ENCODE peak calls at places on chromosomes 7 and 10, in six cellular contexts. J is CD4-positive, alpha-beta T cell; K is uterus; P is Daoy; N is activated T-helper 1 cell treated with anti-CD3 and anti-CD28 coated beads, Interleukin-2, amount 50 U/mL, for 16 hours; Y is breast epithelium. X is an unnamed sample.

GRCh38 chr10:107576746-107577145 is 412.2 kb upstream of the SORCS1 start:
- DNase-seq in J (no peak), K (no peak), P (no peak), N (no peak), Y (no peak), X (no peak)

GRCh38 chr10:26528048-26528447 is 89.9 kb downstream of the APBB1IP start:
- DNase-seq in J (no peak), K (no peak), P (no peak), N (no peak), Y (no peak), X (no peak)

GRCh38 chr7:142896151-142896550 is 10.6 kb upstream of the TRPV6 start:
- DNase-seq in J (no peak), K (no peak), P (no peak), N (no peak), Y (no peak), X (no peak)

GRCh38 chr7:22728416-22729029 is 1.5 kb downstream of the IL6 start:
- DNase-seq in J (no peak), K (no peak), P (peak), N (no peak), Y (no peak), X (no peak)

GRCh38 chr7:44378744-44379143 is 53.4 kb upstream of the CAMK2B start:
- DNase-seq in J (no peak), K (no peak), P (peak), N (no peak), Y (no peak), X (peak)

GRCh38 chr10:112584276-112584675 is 137.3 kb downstream of the VTI1A start:
- DNase-seq in J (no peak), K (no peak), P (peak), N (no peak), Y (no peak), X (no peak)

GRCh38 chr7:36851382-36851781 is 127.1 kb upstream of the AOAH start:
- DNase-seq in J (no peak), K (no peak), P (no peak), N (no peak), Y (no peak), X (no peak)

GRCh38 chr7:47078241-47078640 is 503.7 kb downstream of the TNS3 start:
- DNase-seq in J (no peak), K (no peak), P (no peak), N (no peak), Y (no peak), X (no peak)

GRCh38 chr10:69458426-69459100 is 7.3 kb downstream of the TSPAN15 start:
- DNase-seq in J (no peak), K (no peak), P (peak), N (no peak), Y (no peak), X (no peak)

GRCh38 chr10:6416892-6417512 is 163.1 kb downstream of the PRKCQ start:
- DNase-seq in J (no peak), K (no peak), P (peak), N (no peak), Y (no peak), X (no peak)

GRCh38 chr10:84269773-84270172 is 24.9 kb downstream of the RGR start:
- DNase-seq in J (no peak), K (no peak), P (peak), N (no peak), Y (no peak), X (peak)

GRCh38 chr7:130890176-130891020 is 156.4 kb upstream of the KLF14 start:
- DNase-seq in J (no peak), K (no peak), P (peak), N (no peak), Y (no peak), X (peak)

GRCh38 chr7:46776790-46777189 is 805.1 kb downstream of the TNS3 start:
- DNase-seq in J (no peak), K (no peak), P (peak), N (no peak), Y (no peak), X (no peak)

GRCh38 chr7:35505031-35505430 is 189.9 kb downstream of the HERPUD2 start:
- DNase-seq in J (no peak), K (no peak), P (no peak), N (no peak), Y (no peak), X (no peak)

GRCh38 chr10:548212-548897 is 141.1 kb downstream of the DIP2C start:
- DNase-seq in J (no peak), K (no peak), P (no peak), N (no peak), Y (no peak), X (no peak)

X was measured in skeletal muscle cell.